ENCODE peak calls at places on chromosome 19, in nine cellular contexts. One of them, this sample, is unnamed.

GRCh38 chr19:44542671-44543070 is 13.2 kb upstream of the CEACAM20 start:
- DNase-seq in dorsolateral prefrontal cortex: no peak
- DNase-seq in right lobe of liver: no peak
- DNase-seq in progenitor cell of endocrine pancreas: no peak
- DNase-seq in fibroblast of mammary gland: no peak
- DNase-seq in stomach: no peak
- DNase-seq in IMR-90: no peak
- DNase-seq in MCF 10A: no peak
- DNase-seq in thoracic aorta: no peak
- DNase-seq in this sample: no peak

GRCh38 chr19:4447327-4448146 is 10.1 kb downstream of the UBXN6 start:
- DNase-seq in dorsolateral prefrontal cortex: no peak
- DNase-seq in right lobe of liver: no peak
- DNase-seq in progenitor cell of endocrine pancreas: no peak
- DNase-seq in fibroblast of mammary gland: no peak
- DNase-seq in stomach: no peak
- DNase-seq in IMR-90: no peak
- DNase-seq in MCF 10A: no peak
- DNase-seq in thoracic aorta: no peak
- DNase-seq in this sample: no peak

GRCh38 chr19:18170714-18171255 is 2.8 kb upstream of the IFI30 start:
- DNase-seq in dorsolateral prefrontal cortex: no peak
- DNase-seq in right lobe of liver: peak
- DNase-seq in progenitor cell of endocrine pancreas: no peak
- DNase-seq in fibroblast of mammary gland: peak
- DNase-seq in stomach: no peak
- DNase-seq in IMR-90: no peak
- DNase-seq in MCF 10A: no peak
- DNase-seq in thoracic aorta: no peak
- DNase-seq in this sample: no peak

GRCh38 chr19:13881231-13881691 is 4.3 kb downstream of the NANOS3 start:
- DNase-seq in dorsolateral prefrontal cortex: no peak
- DNase-seq in right lobe of liver: no peak
- DNase-seq in progenitor cell of endocrine pancreas: no peak
- DNase-seq in fibroblast of mammary gland: no peak
- DNase-seq in stomach: no peak
- DNase-seq in IMR-90: peak
- DNase-seq in MCF 10A: no peak
- DNase-seq in thoracic aorta: no peak
- DNase-seq in this sample: no peak

GRCh38 chr19:35143231-35143715 is at the start of gene FXYD7:
- DNase-seq in dorsolateral prefrontal cortex: no peak
- DNase-seq in right lobe of liver: no peak
- DNase-seq in progenitor cell of endocrine pancreas: no peak
- DNase-seq in fibroblast of mammary gland: no peak
- DNase-seq in stomach: no peak
- DNase-seq in IMR-90: no peak
- DNase-seq in MCF 10A: no peak
- DNase-seq in thoracic aorta: no peak
- DNase-seq in this sample: no peak

GRCh38 chr19:15114153-15114540 is 6.9 kb downstream of the SYDE1 start:
- DNase-seq in dorsolateral prefrontal cortex: no peak
- DNase-seq in right lobe of liver: no peak
- DNase-seq in progenitor cell of endocrine pancreas: no peak
- DNase-seq in fibroblast of mammary gland: peak
- DNase-seq in stomach: no peak
- DNase-seq in IMR-90: peak
- DNase-seq in MCF 10A: peak
- DNase-seq in thoracic aorta: no peak
- DNase-seq in this sample: no peak

GRCh38 chr19:35847911-35848310 is 4.4 kb downstream of the NPHS1 start:
- DNase-seq in dorsolateral prefrontal cortex: no peak
- DNase-seq in right lobe of liver: peak
- DNase-seq in progenitor cell of endocrine pancreas: no peak
- DNase-seq in fibroblast of mammary gland: no peak
- DNase-seq in stomach: no peak
- DNase-seq in IMR-90: no peak
- DNase-seq in MCF 10A: no peak
- DNase-seq in thoracic aorta: no peak
- DNase-seq in this sample: no peak

GRCh38 chr19:36259211-36259610 is 44.3 kb downstream of the ZNF146 start:
- DNase-seq in dorsolateral prefrontal cortex: no peak
- DNase-seq in right lobe of liver: no peak
- DNase-seq in progenitor cell of endocrine pancreas: no peak
- DNase-seq in fibroblast of mammary gland: no peak
- DNase-seq in stomach: no peak
- DNase-seq in IMR-90: no peak
- DNase-seq in MCF 10A: no peak
- DNase-seq in thoracic aorta: no peak
- DNase-seq in this sample: no peak

GRCh38 chr19:29963576-29963975 is 21.5 kb downstream of the URI1 start:
- DNase-seq in dorsolateral prefrontal cortex: no peak
- DNase-seq in right lobe of liver: no peak
- DNase-seq in progenitor cell of endocrine pancreas: no peak
- DNase-seq in fibroblast of mammary gland: no peak
- DNase-seq in stomach: no peak
- DNase-seq in IMR-90: no peak
- DNase-seq in MCF 10A: no peak
- DNase-seq in thoracic aorta: no peak
- DNase-seq in this sample: no peak

GRCh38 chr19:29967623-29968022 is 25.6 kb downstream of the URI1 start:
- DNase-seq in dorsolateral prefrontal cortex: no peak
- DNase-seq in right lobe of liver: no peak
- DNase-seq in progenitor cell of endocrine pancreas: no peak
- DNase-seq in fibroblast of mammary gland: peak
- DNase-seq in stomach: no peak
- DNase-seq in IMR-90: peak
- DNase-seq in MCF 10A: peak
- DNase-seq in thoracic aorta: no peak
- DNase-seq in this sample: no peak

GRCh38 chr19:29964171-29964570 is 22.1 kb downstream of the URI1 start:
- DNase-seq in dorsolateral prefrontal cortex: no peak
- DNase-seq in right lobe of liver: no peak
- DNase-seq in progenitor cell of endocrine pancreas: no peak
- DNase-seq in fibroblast of mammary gland: peak
- DNase-seq in stomach: no peak
- DNase-seq in IMR-90: peak
- DNase-seq in MCF 10A: no peak
- DNase-seq in thoracic aorta: no peak
- DNase-seq in this sample: no peak

GRCh38 chr19:29965529-29965928 is 23.5 kb downstream of the URI1 start:
- DNase-seq in dorsolateral prefrontal cortex: no peak
- DNase-seq in right lobe of liver: no peak
- DNase-seq in progenitor cell of endocrine pancreas: no peak
- DNase-seq in fibroblast of mammary gland: peak
- DNase-seq in stomach: no peak
- DNase-seq in IMR-90: peak
- DNase-seq in MCF 10A: no peak
- DNase-seq in thoracic aorta: no peak
- DNase-seq in this sample: no peak

GRCh38 chr19:29966594-29967249 is 24.7 kb downstream of the URI1 start:
- DNase-seq in dorsolateral prefrontal cortex: no peak
- DNase-seq in right lobe of liver: no peak
- DNase-seq in progenitor cell of endocrine pancreas: no peak
- DNase-seq in fibroblast of mammary gland: peak
- DNase-seq in stomach: no peak
- DNase-seq in IMR-90: peak
- DNase-seq in MCF 10A: peak
- DNase-seq in thoracic aorta: no peak
- DNase-seq in this sample: no peak
- TF ChIP-seq CTCF in dorsolateral prefrontal cortex: no peak
- TF ChIP-seq CTCF in right lobe of liver: peak
- TF ChIP-seq CTCF in progenitor cell of endocrine pancreas: peak
- TF ChIP-seq CTCF in fibroblast of mammary gland: peak
- TF ChIP-seq CTCF in stomach: no peak
- TF ChIP-seq CTCF in IMR-90: peak
- TF ChIP-seq CTCF in MCF 10A: peak
- TF ChIP-seq CTCF in thoracic aorta: no peak
- TF ChIP-seq CTCF in this sample: peak

GRCh38 chr19:58040751-58041525 is 7.1 kb downstream of the ZSCAN1 start:
- DNase-seq in dorsolateral prefrontal cortex: no peak
- DNase-seq in right lobe of liver: no peak
- DNase-seq in progenitor cell of endocrine pancreas: no peak
- DNase-seq in fibroblast of mammary gland: no peak
- DNase-seq in stomach: no peak
- DNase-seq in IMR-90: no peak
- DNase-seq in MCF 10A: no peak
- DNase-seq in thoracic aorta: no peak
- DNase-seq in this sample: no peak

GRCh38 chr19:58034476-58034790 is 608 bp downstream of the ZSCAN1 start:
- DNase-seq in dorsolateral prefrontal cortex: no peak
- DNase-seq in right lobe of liver: no peak
- DNase-seq in progenitor cell of endocrine pancreas: no peak
- DNase-seq in fibroblast of mammary gland: no peak
- DNase-seq in stomach: no peak
- DNase-seq in IMR-90: no peak
- DNase-seq in MCF 10A: no peak
- DNase-seq in thoracic aorta: no peak
- DNase-seq in this sample: no peak

GRCh38 chr19:58038688-58039204 is 4.9 kb downstream of the ZSCAN1 start:
- DNase-seq in dorsolateral prefrontal cortex: no peak
- DNase-seq in right lobe of liver: no peak
- DNase-seq in progenitor cell of endocrine pancreas: no peak
- DNase-seq in fibroblast of mammary gland: no peak
- DNase-seq in stomach: no peak
- DNase-seq in IMR-90: no peak
- DNase-seq in MCF 10A: no peak
- DNase-seq in thoracic aorta: no peak
- DNase-seq in this sample: no peak

GRCh38 chr19:58035863-58036262 is 2.0 kb downstream of the ZSCAN1 start:
- DNase-seq in dorsolateral prefrontal cortex: no peak
- DNase-seq in right lobe of liver: no peak
- DNase-seq in progenitor cell of endocrine pancreas: no peak
- DNase-seq in fibroblast of mammary gland: no peak
- DNase-seq in stomach: no peak
- DNase-seq in IMR-90: no peak
- DNase-seq in MCF 10A: no peak
- DNase-seq in thoracic aorta: no peak
- DNase-seq in this sample: no peak

DNA sequence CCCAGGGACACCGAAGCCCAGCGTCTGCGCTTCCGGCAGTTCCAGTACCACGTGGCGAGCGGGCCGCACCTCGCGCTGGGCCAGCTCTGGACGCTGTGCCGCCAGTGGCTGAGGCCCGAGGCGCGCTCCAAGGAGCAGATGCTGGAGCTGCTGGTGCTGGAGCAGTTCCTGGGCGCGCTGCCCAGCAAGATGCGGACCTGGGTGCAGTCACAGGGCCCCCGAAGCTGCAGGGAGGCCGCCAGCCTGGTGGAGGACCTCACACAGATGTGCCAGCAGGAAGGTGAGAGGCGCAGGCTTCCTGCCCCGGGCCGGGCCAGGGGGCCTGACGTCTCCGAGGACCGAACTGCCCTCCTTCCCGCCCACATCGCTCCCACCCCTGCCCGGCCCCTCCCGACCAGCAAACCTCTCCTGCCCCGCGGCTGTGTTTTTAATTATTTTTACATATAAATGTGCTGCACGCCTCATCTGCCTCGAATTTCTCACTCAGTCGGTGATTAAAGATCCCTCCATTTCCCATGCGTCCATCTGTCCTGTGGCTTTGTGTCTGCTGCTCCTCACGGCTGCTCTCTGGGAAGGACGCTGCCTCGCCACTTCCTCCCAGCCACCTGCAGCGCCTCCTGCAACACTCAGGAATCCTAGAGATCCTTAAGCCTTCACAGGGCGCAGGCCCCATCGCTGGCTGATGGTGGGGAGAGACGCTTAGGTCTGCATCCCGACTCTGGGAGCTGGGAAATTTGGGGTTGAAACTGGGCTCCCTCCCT is 4.3 kb downstream of the ZSCAN1 start:
- DNase-seq in dorsolateral prefrontal cortex: no peak
- DNase-seq in right lobe of liver: no peak
- DNase-seq in progenitor cell of endocrine pancreas: no peak
- DNase-seq in fibroblast of mammary gland: no peak
- DNase-seq in stomach: no peak
- DNase-seq in IMR-90: no peak
- DNase-seq in MCF 10A: no peak
- DNase-seq in thoracic aorta: no peak
- DNase-seq in this sample: no peak
- TF ChIP-seq CTCF in dorsolateral prefrontal cortex: no peak
- TF ChIP-seq CTCF in right lobe of liver: no peak
- TF ChIP-seq CTCF in progenitor cell of endocrine pancreas: no peak
- TF ChIP-seq CTCF in fibroblast of mammary gland: no peak
- TF ChIP-seq CTCF in stomach: no peak
- TF ChIP-seq CTCF in IMR-90: no peak
- TF ChIP-seq CTCF in MCF 10A: no peak
- TF ChIP-seq CTCF in thoracic aorta: no peak
- TF ChIP-seq CTCF in this sample: no peak

GRCh38 chr19:41988947-41989346 is 5.1 kb downstream of the ATP1A3 start:
- DNase-seq in dorsolateral prefrontal cortex: no peak
- DNase-seq in right lobe of liver: no peak
- DNase-seq in progenitor cell of endocrine pancreas: no peak
- DNase-seq in fibroblast of mammary gland: no peak
- DNase-seq in stomach: no peak
- DNase-seq in IMR-90: no peak
- DNase-seq in MCF 10A: no peak
- DNase-seq in thoracic aorta: no peak
- DNase-seq in this sample: no peak

GRCh38 chr19:41990615-41991014 is 3.4 kb downstream of the ATP1A3 start:
- DNase-seq in dorsolateral prefrontal cortex: no peak
- DNase-seq in right lobe of liver: no peak
- DNase-seq in progenitor cell of endocrine pancreas: no peak
- DNase-seq in fibroblast of mammary gland: no peak
- DNase-seq in stomach: no peak
- DNase-seq in IMR-90: no peak
- DNase-seq in MCF 10A: no peak
- DNase-seq in thoracic aorta: no peak
- DNase-seq in this sample: no peak

GRCh38 chr19:41990028-41990427 is 4.0 kb downstream of the ATP1A3 start:
- DNase-seq in dorsolateral prefrontal cortex: no peak
- DNase-seq in right lobe of liver: no peak
- DNase-seq in progenitor cell of endocrine pancreas: no peak
- DNase-seq in fibroblast of mammary gland: no peak
- DNase-seq in stomach: no peak
- DNase-seq in IMR-90: no peak
- DNase-seq in MCF 10A: no peak
- DNase-seq in thoracic aorta: no peak
- DNase-seq in this sample: no peak

GRCh38 chr19:41984961-41985360 is 9.1 kb downstream of the ATP1A3 start:
- DNase-seq in dorsolateral prefrontal cortex: no peak
- DNase-seq in right lobe of liver: no peak
- DNase-seq in progenitor cell of endocrine pancreas: no peak
- DNase-seq in fibroblast of mammary gland: no peak
- DNase-seq in stomach: no peak
- DNase-seq in IMR-90: no peak
- DNase-seq in MCF 10A: no peak
- DNase-seq in thoracic aorta: no peak
- DNase-seq in this sample: no peak

GRCh38 chr19:41987141-41987860 is 6.7 kb downstream of the ATP1A3 start:
- DNase-seq in dorsolateral prefrontal cortex: no peak
- DNase-seq in right lobe of liver: no peak
- DNase-seq in progenitor cell of endocrine pancreas: no peak
- DNase-seq in fibroblast of mammary gland: no peak
- DNase-seq in stomach: no peak
- DNase-seq in IMR-90: no peak
- DNase-seq in MCF 10A: no peak
- DNase-seq in thoracic aorta: no peak
- DNase-seq in this sample: no peak
- TF ChIP-seq CTCF in dorsolateral prefrontal cortex: no peak
- TF ChIP-seq CTCF in right lobe of liver: no peak
- TF ChIP-seq CTCF in progenitor cell of endocrine pancreas: no peak
- TF ChIP-seq CTCF in fibroblast of mammary gland: no peak
- TF ChIP-seq CTCF in stomach: no peak
- TF ChIP-seq CTCF in IMR-90: no peak
- TF ChIP-seq CTCF in MCF 10A: no peak
- TF ChIP-seq CTCF in thoracic aorta: no peak
- TF ChIP-seq CTCF in this sample: no peak

GRCh38 chr19:55062735-55063491 is at the start of gene RDH13:
- DNase-seq in dorsolateral prefrontal cortex: peak
- DNase-seq in right lobe of liver: peak
- DNase-seq in progenitor cell of endocrine pancreas: peak
- DNase-seq in fibroblast of mammary gland: peak
- DNase-seq in stomach: peak
- DNase-seq in IMR-90: peak
- DNase-seq in MCF 10A: peak
- DNase-seq in thoracic aorta: peak
- DNase-seq in this sample: peak
- TF ChIP-seq CTCF in dorsolateral prefrontal cortex: no peak
- TF ChIP-seq CTCF in right lobe of liver: no peak
- TF ChIP-seq CTCF in progenitor cell of endocrine pancreas: no peak
- TF ChIP-seq CTCF in fibroblast of mammary gland: no peak
- TF ChIP-seq CTCF in stomach: no peak
- TF ChIP-seq CTCF in IMR-90: no peak
- TF ChIP-seq CTCF in MCF 10A: no peak
- TF ChIP-seq CTCF in thoracic aorta: no peak
- TF ChIP-seq CTCF in this sample: no peak